ENCODE peak calls at places on chromosome 4, in ten cellular contexts. I is H9, Y is brain microvascular endothelial cell, L is bronchial epithelial cell, O is lower leg skin, W is foreskin fibroblast, H is dorsolateral prefrontal cortex, A is A549, U is right lobe of liver, G is Calu3. V is an unnamed sample.

GRCh38 chr4:2793578-2793919 is 664 bp downstream of the SH3BP2 start:
- DNase-seq in I (peak), Y (no peak), L (peak), O (peak), W (peak), H (no peak), A (no peak), U (peak), G (no peak), V (peak)

GRCh38 chr4:84966382-84967291 is at the start of gene WDFY3:
- DNase-seq in I (peak), Y (peak), L (peak), O (peak), W (peak), H (peak), A (peak), U (peak), G (peak), V (peak)

GRCh38 chr4:7295917-7296660 is 103.8 kb downstream of the SORCS2 start:
- DNase-seq in I (no peak), Y (peak), L (no peak), O (no peak), W (peak), H (peak), A (peak), U (peak), G (peak), V (peak)

GRCh38 chr4:30716158-30716557 is 4.0 kb upstream of the PCDH7 start:
- DNase-seq in I (no peak), Y (no peak), L (peak), O (no peak), W (peak), H (no peak), A (peak), U (no peak), G (no peak), V (no peak)

GRCh38 chr4:74541611-74542177 is 96.8 kb downstream of the AREG start:
- DNase-seq in I (peak), Y (no peak), L (no peak), O (no peak), W (no peak), H (no peak), A (no peak), U (no peak), G (no peak), V (no peak)

GRCh38 chr4:147633113-147633512 is 15.9 kb downstream of the TMEM184C start:
- DNase-seq in I (no peak), Y (peak), L (no peak), O (no peak), W (peak), H (no peak), A (no peak), U (no peak), G (no peak), V (no peak)

GRCh38 chr4:107877361-107877760 is 52.6 kb downstream of the SGMS2 start:
- DNase-seq in I (no peak), Y (no peak), L (no peak), O (no peak), W (no peak), H (no peak), A (no peak), U (no peak), G (no peak), V (no peak)

GRCh38 chr4:139841464-139842195 is 176.0 kb downstream of the MGST2 start:
- DNase-seq in I (no peak), Y (no peak), L (no peak), O (no peak), W (no peak), H (no peak), A (no peak), U (peak), G (peak), V (no peak)

GRCh38 chr4:82918091-82918490 is 17.6 kb downstream of the THAP9 start:
- DNase-seq in I (no peak), Y (no peak), L (no peak), O (no peak), W (no peak), H (no peak), A (no peak), U (no peak), G (no peak), V (no peak)

GRCh38 chr4:112145820-112146813 is 863 bp downstream of the FAM241A start:
- DNase-seq in I (peak), Y (peak), L (peak), O (peak), W (peak), H (peak), A (peak), U (peak), G (peak), V (no peak)
- TF ChIP-seq CTCF in I (peak), Y (peak), L (peak), O (no peak), W (peak), H (no peak), A (no peak), U (no peak), G (no peak), V (peak)

GRCh38 chr4:9765091-9765490 is 16.3 kb upstream of the DRD5 start:
- DNase-seq in I (peak), Y (peak), L (peak), O (no peak), W (peak), H (peak), A (no peak), U (no peak), G (peak), V (no peak)
- TF ChIP-seq CTCF in I (peak), Y (peak), L (peak), O (no peak), W (peak), H (peak), A (no peak), U (peak), G (no peak), V (peak)

GRCh38 chr4:118034061-118034785 is at the start of gene NDST3:
- DNase-seq in I (peak), Y (peak), L (peak), O (no peak), W (peak), H (peak), A (peak), U (peak), G (peak), V (peak)
- TF ChIP-seq CTCF in I (peak), Y (peak), L (peak), O (no peak), W (peak), H (peak), A (peak), U (peak), G (peak), V (peak)

GRCh38 chr4:184270808-184271413 is 53.2 kb upstream of the ENPP6 start:
- DNase-seq in I (peak), Y (no peak), L (no peak), O (no peak), W (no peak), H (no peak), A (no peak), U (no peak), G (no peak), V (no peak)

GRCh38 chr4:184267673-184268573 is 50.2 kb upstream of the ENPP6 start:
- DNase-seq in I (peak), Y (peak), L (peak), O (peak), W (peak), H (no peak), A (peak), U (peak), G (peak), V (no peak)

GRCh38 chr4:184267206-184267608 is 49.5 kb upstream of the ENPP6 start:
- DNase-seq in I (peak), Y (no peak), L (no peak), O (no peak), W (no peak), H (no peak), A (no peak), U (no peak), G (no peak), V (no peak)

GRCh38 chr4:184269879-184270430 is 52.3 kb upstream of the ENPP6 start:
- DNase-seq in I (peak), Y (no peak), L (no peak), O (no peak), W (no peak), H (no peak), A (no peak), U (no peak), G (no peak), V (no peak)

DNA sequence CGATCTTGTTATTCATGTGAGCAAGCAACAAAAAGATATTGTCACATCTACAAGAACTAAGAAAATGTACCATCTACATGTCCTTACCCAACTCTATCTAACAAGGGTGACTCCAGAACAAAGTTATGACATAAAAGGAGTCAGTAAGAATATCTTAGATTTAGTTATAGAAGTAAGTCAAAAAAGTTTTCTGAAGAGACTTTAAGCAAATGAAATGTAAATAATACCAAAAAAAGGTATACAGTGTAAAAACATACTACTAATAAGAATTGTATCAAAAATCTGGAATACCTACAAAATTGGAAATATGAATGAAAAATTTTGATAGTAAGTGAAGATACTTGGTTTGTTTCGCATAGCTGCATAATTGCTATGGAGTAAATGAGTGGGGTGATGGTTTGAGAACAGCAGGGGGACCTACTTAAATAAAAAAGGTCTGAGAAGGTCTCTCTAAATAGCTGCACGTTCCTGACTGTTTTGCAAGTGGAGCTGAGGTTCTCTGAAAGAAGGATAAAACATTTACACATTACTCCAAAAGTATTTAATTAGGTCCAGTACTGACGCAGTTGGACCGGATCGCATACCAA is 51.0 kb upstream of the ENPP6 start:
- DNase-seq in I (peak), Y (no peak), L (no peak), O (no peak), W (no peak), H (no peak), A (no peak), U (no peak), G (no peak), V (no peak)
- TF ChIP-seq CTCF in I (peak), Y (no peak), L (no peak), O (no peak), W (no peak), H (no peak), A (no peak), U (no peak), G (no peak), V (peak)

DNA sequence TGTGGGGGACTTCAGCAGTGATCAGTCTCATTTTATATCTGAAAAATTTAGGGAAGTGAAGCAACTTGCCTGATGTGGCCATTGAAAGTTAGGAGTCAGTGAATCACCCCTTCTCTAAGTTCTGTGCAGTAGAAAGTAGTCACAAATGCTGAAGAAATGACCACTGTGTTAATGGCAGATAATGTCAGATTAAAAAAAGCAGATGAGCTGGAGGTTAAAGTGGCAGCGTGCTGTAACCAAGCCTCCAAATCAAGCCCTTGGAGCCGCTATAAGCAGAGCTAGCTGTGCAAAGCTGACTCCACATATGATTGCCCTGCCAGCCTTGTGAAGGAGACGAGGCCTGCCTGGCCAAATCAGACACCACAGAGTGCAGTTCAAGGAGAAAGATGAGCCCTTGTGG is 39.2 kb upstream of the PDE5A start:
- DNase-seq in I (no peak), Y (no peak), L (no peak), O (no peak), W (no peak), H (no peak), A (no peak), U (no peak), G (no peak), V (no peak)
- TF ChIP-seq CTCF in I (no peak), Y (no peak), L (no peak), O (no peak), W (no peak), H (no peak), A (no peak), U (no peak), G (no peak), V (no peak)

GRCh38 chr4:102625232-102625930 is 124.2 kb downstream of the NFKB1 start:
- DNase-seq in I (peak), Y (no peak), L (peak), O (no peak), W (peak), H (no peak), A (no peak), U (no peak), G (peak), V (no peak)
- TF ChIP-seq CTCF in I (peak), Y (peak), L (peak), O (no peak), W (no peak), H (no peak), A (no peak), U (peak), G (no peak), V (peak)

DNA sequence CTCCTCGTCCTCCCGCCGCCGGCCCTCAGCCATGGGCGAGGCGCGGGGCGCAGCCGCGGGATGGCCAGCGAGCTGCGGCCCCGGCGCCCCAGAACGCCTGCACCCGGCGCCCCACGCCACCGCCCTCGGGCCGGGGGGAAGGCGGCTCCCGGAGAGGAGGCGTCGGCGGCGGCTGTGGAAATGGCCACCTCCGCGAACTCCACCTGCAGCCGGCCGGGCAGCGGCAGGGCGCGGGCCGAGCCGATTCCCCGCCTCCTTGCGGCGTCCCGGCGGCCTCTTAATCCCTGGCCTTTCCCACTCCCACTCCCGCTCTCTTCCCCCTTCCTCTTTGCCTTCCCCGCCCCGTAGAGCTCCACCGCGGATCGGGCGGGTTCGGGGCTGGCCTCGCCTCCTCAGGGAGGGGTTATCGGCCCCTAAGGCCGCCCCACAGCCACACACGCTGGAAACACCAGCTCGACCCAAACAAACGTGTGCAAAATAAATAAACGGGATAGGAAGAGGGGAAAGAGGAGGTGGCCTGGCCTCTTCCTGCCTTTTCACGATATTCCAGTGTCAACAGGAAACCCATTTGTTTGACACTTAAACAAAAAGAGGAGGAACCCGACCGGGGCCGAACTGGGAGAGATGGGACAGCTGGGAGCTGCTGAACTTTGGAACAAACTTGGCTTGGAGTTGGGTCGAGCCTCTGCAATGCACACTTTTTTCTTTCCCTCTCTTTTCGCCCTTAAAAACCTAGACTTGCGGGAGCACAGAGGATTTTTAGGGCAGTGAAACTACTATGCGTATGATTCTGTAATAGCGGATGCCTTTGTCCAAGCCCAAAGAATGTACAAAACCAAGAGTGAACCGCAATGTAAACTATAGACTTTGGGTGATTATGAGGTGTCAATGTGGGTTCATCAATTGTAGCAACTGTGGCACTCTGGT is at the start of gene SH3D19:
- DNase-seq in I (peak), Y (peak), L (peak), O (peak), W (peak), H (no peak), A (peak), U (peak), G (peak), V (peak)
- TF ChIP-seq CTCF in I (no peak), Y (no peak), L (no peak), O (no peak), W (no peak), H (no peak), A (no peak), U (no peak), G (no peak), V (no peak)